ENCODE peak calls at places on chromosomes 16 and 17, in ten cellular contexts. T is brain microvascular endothelial cell, I is lung, G is IMR-90, N is sigmoid colon, A is left ventricle myocardium inferior, J is fibroblast of lung, O is cardiac muscle cell, H is right lobe of liver, F is suprapubic skin. M is an unnamed sample.
A peak's percentile ranks its signal among the peaks of the same experiment; 100 is the strongest.

GRCh38 chr17:14211778-14212177 is 24.9 kb downstream of the CDRT15 start:
- DNase-seq in J (no peak), O (no peak), N (no peak), T (no peak), I (no peak), H (peak; percentile 46), G (no peak), A (peak; percentile 32), F (no peak), M (no peak)

GRCh38 chr17:9324864-9325263 is 250.8 kb downstream of the STX8 start:
- DNase-seq in H (peak; percentile 43), J (peak; percentile 25), O (peak; percentile 30), F (no peak), I (no peak), N (no peak), T (no peak), A (no peak), G (peak; percentile 20), M (no peak)

GRCh38 chr17:32564325-32564724 is 77.5 kb downstream of the CDK5R1 start:
- DNase-seq in H (no peak), A (no peak), O (no peak), N (no peak), T (no peak), I (no peak), J (no peak), G (no peak), F (no peak), M (no peak)

GRCh38 chr17:13415877-13416416 is 185.8 kb downstream of the HS3ST3A1 start:
- DNase-seq in N (no peak), A (peak; percentile 51), I (peak; percentile 84), H (peak; percentile 68), O (peak; percentile 71), J (peak; percentile 94), T (peak; percentile 94), G (peak; percentile 89), F (no peak), M (no peak)

GRCh38 chr17:48735057-48735341 is 6.4 kb upstream of the HOXB13 start:
- DNase-seq in H (no peak), J (no peak), I (no peak), G (no peak), N (peak; percentile 17), A (no peak), F (no peak), O (no peak), T (no peak), M (no peak)

GRCh38 chr17:45293413-45294211 is 23.2 kb downstream of the MAP3K14 start:
- DNase-seq in J (peak; percentile 96), H (peak; percentile 74), N (peak; percentile 95), F (peak; percentile 87), T (peak; percentile 81), A (peak; percentile 80), I (peak; percentile 82), G (peak; percentile 91), O (peak; percentile 90), M (no peak)

GRCh38 chr16:56732832-56733231 is 2.9 kb downstream of the NUP93 start:
- DNase-seq in H (no peak), N (no peak), G (no peak), O (no peak), A (no peak), F (no peak), I (no peak), J (no peak), T (no peak), M (no peak)

GRCh38 chr17:4738136-4739121 is 1.2 kb upstream of the ZMYND15 start:
- DNase-seq in I (peak; percentile 57), A (no peak), N (no peak), F (no peak), T (no peak), G (no peak), J (no peak), O (no peak), H (no peak), M (no peak)

GRCh38 chr16:86994651-86995171 is 322.5 kb downstream of the C16orf95 start:
- DNase-seq in O (peak; percentile 85), F (no peak), H (no peak), I (no peak), A (peak; percentile 47), J (peak; percentile 86), G (peak; percentile 97), N (peak; percentile 45), T (peak; percentile 93), M (peak; percentile 59)

GRCh38 chr16:48182979-48183537 is 27.3 kb upstream of the ABCC12 start:
- DNase-seq in I (no peak), F (no peak), O (no peak), A (no peak), J (no peak), N (peak; percentile 24), H (no peak), T (no peak), G (no peak), M (no peak)

GRCh38 chr16:35258381-35258780 is 1799.0 kb downstream of the TP53TG3F start:
- DNase-seq in H (no peak), O (no peak), F (no peak), T (no peak), G (no peak), I (no peak), N (no peak), J (no peak), A (no peak), M (no peak)

GRCh38 chr16:54511181-54511731 is 224.7 kb upstream of the IRX3 start:
- DNase-seq in N (no peak), A (no peak), H (no peak), G (no peak), I (no peak), O (peak; percentile 59), F (no peak), T (no peak), J (peak; percentile 82), M (peak; percentile 6)

GRCh38 chr17:56159764-56160394 is 6.6 kb downstream of the ANKFN1 start:
- DNase-seq in N (no peak), O (no peak), I (no peak), G (no peak), A (no peak), F (no peak), J (no peak), H (no peak), T (no peak), M (no peak)

GRCh38 chr17:50507871-50508572 is at the start of gene MYCBPAP:
- DNase-seq in O (peak; percentile 91), F (peak; percentile 91), I (peak; percentile 66), T (peak; percentile 65), A (peak; percentile 86), J (peak; percentile 83), N (peak; percentile 92), H (peak; percentile 78), G (peak; percentile 68), M (no peak)

GRCh38 chr17:50593321-50593720 is 32.8 kb downstream of the CACNA1G start:
- DNase-seq in N (no peak), J (no peak), G (no peak), T (no peak), O (no peak), I (peak; percentile 66), F (no peak), H (no peak), A (peak; percentile 41), M (no peak)

DNA sequence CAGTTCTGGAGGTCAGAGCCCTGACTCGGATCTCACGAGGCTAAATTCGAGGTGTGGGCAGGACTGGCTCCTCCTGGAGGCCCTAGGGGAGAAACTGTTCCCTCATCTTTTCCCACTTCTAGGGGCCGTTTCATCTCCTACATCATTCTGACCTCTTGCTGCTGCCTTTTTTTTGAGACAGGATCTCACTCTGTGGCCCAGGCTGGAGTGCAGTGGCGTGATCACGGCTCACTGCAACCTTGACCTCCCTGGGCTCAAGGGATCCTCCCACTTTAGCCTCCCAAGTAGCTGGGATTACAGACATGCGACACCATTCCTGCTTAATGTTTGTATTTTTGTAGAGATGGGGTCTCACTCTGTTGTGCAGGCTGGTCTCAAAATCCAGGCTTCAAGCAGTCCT is 244.1 kb upstream of the GSE1 start:
- DNase-seq in J (no peak), F (no peak), O (no peak), H (no peak), N (no peak), I (no peak), T (no peak), G (no peak), A (no peak), M (no peak)
- H3K36me3 ChIP-seq in J (no peaks in the 10 kb centered on the region), F (no peaks in the 10 kb centered on the region), O (no peaks in the 10 kb centered on the region), H (no peaks in the 10 kb centered on the region), N (no peaks in the 10 kb centered on the region), I (no peaks in the 10 kb centered on the region), T (no peaks in the 10 kb centered on the region), G (peaks cover 1% of the 10 kb centered on the region), A (no peaks in the 10 kb centered on the region), M (no peaks in the 10 kb centered on the region)

GRCh38 chr17:20153231-20153630 is 144.1 kb downstream of the SPECC1 start:
- DNase-seq in H (no peak), G (no peak), A (no peak), O (no peak), F (no peak), T (no peak), I (no peak), J (no peak), N (no peak), M (no peak)
- TF ChIP-seq CTCF in H (no peak), G (no peak), A (no peak), O (no peak), F (no peak), T (no peak), I (no peak), J (no peak), N (no peak), M (no peak)

DNA sequence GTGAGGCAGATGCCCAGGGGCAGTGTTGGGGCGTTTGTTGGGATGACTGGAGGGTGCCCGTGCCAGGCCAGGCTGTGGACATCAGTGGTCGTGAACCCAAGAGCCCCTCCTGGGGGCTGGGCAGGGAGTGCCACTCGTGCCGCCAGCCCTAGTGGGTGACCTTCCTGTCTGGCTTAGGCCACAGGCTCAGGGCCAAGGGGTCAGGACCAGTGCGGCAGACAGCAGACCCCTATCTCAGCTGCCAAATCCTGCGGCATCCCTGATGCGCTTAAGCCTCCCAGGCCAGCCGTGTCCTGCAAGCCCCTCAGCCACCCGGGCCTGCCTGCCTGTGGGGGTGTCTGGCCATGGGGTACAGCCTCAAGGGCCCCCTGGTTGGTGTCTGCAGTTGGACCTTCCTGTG is 14.7 kb downstream of the PRSS27 start:
- DNase-seq in O (no peak), A (no peak), F (no peak), N (no peak), T (no peak), G (no peak), I (no peak), J (no peak), H (peak; percentile 13), M (no peak)
- H3K36me3 ChIP-seq in O (peaks cover 18% of the 10 kb centered on the region), A (peaks cover 70% of the 10 kb centered on the region), F (peaks cover 95% of the 10 kb centered on the region), N (peaks cover 95% of the 10 kb centered on the region), T (peaks cover 56% of the 10 kb centered on the region), G (peaks cover 51% of the 10 kb centered on the region), I (peaks cover 87% of the 10 kb centered on the region), J (peaks cover 12% of the 10 kb centered on the region), H (no peaks in the 10 kb centered on the region), M (peaks cover 28% of the 10 kb centered on the region)

DNA sequence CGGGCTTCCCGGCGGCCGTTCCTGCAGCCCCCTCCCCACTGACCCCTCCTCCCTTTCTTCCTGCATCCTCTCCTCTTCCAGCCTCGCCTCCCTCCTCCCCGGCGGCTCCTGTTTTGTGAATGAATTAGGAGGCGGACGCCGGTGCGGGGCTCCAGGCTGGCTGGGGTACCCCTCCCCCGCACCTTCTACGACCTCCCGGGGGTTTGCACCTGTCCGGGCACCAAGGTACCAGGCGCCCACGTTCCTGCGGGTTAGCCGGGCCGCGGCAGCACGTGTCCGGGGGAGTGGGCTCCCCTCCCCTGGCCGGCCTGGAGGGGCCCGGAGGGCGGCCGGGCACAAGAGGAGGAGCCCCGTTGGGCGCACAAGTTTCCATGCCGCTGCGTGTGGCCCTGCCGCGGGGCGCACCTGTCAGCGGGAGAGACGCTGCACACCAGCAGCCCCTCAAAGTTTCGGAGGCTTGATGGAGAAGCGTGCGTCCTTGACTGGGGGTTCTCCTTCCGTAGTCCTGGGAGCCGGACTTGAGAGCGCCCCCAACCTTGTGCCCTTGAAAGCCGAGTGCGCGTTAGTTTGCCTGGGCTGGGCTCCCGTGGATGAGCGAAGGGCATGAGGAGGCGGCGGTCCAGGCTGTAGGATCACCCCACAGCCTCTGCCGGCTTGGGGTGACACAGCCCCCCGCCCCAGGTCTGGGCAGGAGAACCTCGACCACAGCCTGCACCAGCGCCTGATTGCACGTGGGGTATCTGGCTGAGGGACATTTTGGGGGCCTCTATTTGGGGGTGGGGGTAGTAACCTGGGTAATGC is 1.2 kb downstream of the HAS3 start:
- DNase-seq in T (no peak), F (no peak), A (no peak), N (no peak), O (no peak), I (no peak), J (no peak), G (no peak), H (no peak), M (no peak)
- TF ChIP-seq CTCF in T (no peak), F (no peak), A (no peak), N (no peak), O (no peak), I (no peak), J (no peak), G (no peak), H (no peak), M (no peak)